ENCODE peak calls at places on chromosome 10, in nine cellular contexts. W is astrocyte of the hippocampus; T is effector CD4-positive, alpha-beta T cell; X is natural killer cell; D is LHCN-M2; V is skeletal muscle cell; G is AG04449; J is IMR-90; E is amygdala. I is an unnamed sample.

GRCh38 chr10:35781643-35782035 is 139.5 kb upstream of the FZD8 start:
- DNase-seq in V (no peak), W (no peak), X (no peak), J (no peak), G (no peak), D (no peak), T (no peak), E (no peak), I (no peak)

GRCh38 chr10:27558612-27559020 is 54.5 kb downstream of the RAB18 start:
- DNase-seq in V (peak; percentile 9), E (no peak), X (no peak), D (peak; percentile 58), W (peak; percentile 57), J (peak; percentile 55), G (peak; percentile 10), T (no peak), I (no peak)

GRCh38 chr10:90020506-90020905 is 319.1 kb downstream of the KIF20B start:
- DNase-seq in T (no peak), V (no peak), E (no peak), W (no peak), X (no peak), G (no peak), D (no peak), J (no peak), I (no peak)

GRCh38 chr10:35643151-35643975 is 1.3 kb upstream of the FZD8 start:
- DNase-seq in J (peak; percentile 66), G (no peak), W (peak; percentile 75), X (peak; percentile 22), V (no peak), E (peak; percentile 33), T (no peak), D (peak; percentile 48), I (no peak)

GRCh38 chr10:127034790-127035189 is 129.6 kb downstream of the DOCK1 start:
- DNase-seq in X (no peak), W (peak; percentile 22), V (no peak), G (no peak), J (no peak), E (no peak), D (no peak), T (no peak), I (peak; percentile 58)

GRCh38 chr10:105017116-105017515 is 376.0 kb downstream of the SORCS3 start:
- DNase-seq in G (no peak), T (no peak), X (no peak), V (peak; percentile 1), W (peak; percentile 57), J (no peak), E (no peak), D (no peak), I (no peak)

GRCh38 chr10:132036153-132036886 is 29.4 kb upstream of the JAKMIP3 start:
- DNase-seq in V (no peak), T (no peak), G (no peak), X (no peak), W (peak; percentile 44), J (no peak), E (no peak), D (peak; percentile 14), I (no peak)

GRCh38 chr10:95964786-95965185 is 57.0 kb downstream of the CC2D2B start:
- DNase-seq in W (no peak), G (no peak), T (no peak), D (no peak), X (no peak), V (no peak), J (no peak), E (no peak), I (no peak)

GRCh38 chr10:79491171-79491835 is 21.0 kb upstream of the EIF5AL1 start:
- DNase-seq in W (no peak), X (no peak), G (no peak), D (no peak), T (no peak), J (no peak), V (no peak), E (no peak), I (peak; percentile 83)

GRCh38 chr10:68154211-68154497 is 44.9 kb downstream of the MYPN start:
- DNase-seq in V (peak; percentile 54), X (no peak), E (no peak), T (no peak), W (peak; percentile 48), D (peak; percentile 92), G (no peak), J (peak; percentile 85), I (no peak)

GRCh38 chr10:16822726-16823360 is 5.6 kb upstream of the RSU1 start:
- DNase-seq in E (no peak), W (no peak), T (no peak), D (no peak), J (no peak), G (no peak), V (no peak), X (no peak), I (no peak)

GRCh38 chr10:86439544-86439943 is 72.9 kb upstream of the GRID1 start:
- DNase-seq in X (no peak), T (no peak), J (peak; percentile 97), G (peak; percentile 86), W (peak; percentile 70), V (peak; percentile 99), D (peak; percentile 90), E (no peak), I (no peak)

GRCh38 chr10:27661511-27662286 is 83.9 kb downstream of the MKX start:
- DNase-seq in G (no peak), X (no peak), T (no peak), E (no peak), W (no peak), V (no peak), J (no peak), D (peak; percentile 61), I (no peak)

GRCh38 chr10:97320480-97321031 is 1.5 kb downstream of the FRAT1 start:
- DNase-seq in X (no peak), W (no peak), E (no peak), V (no peak), J (no peak), G (no peak), T (peak; percentile 7), D (no peak), I (no peak)

GRCh38 chr10:50937230-50937907 is 51.9 kb upstream of the A1CF start:
- DNase-seq in V (peak; percentile 4), J (peak; percentile 61), W (peak; percentile 41), D (peak; percentile 41), E (no peak), X (no peak), T (no peak), G (no peak), I (no peak)

GRCh38 chr10:28980264-28980663 is 302.9 kb downstream of the BAMBI start:
- DNase-seq in E (no peak), J (no peak), X (no peak), D (no peak), T (no peak), G (no peak), V (no peak), W (no peak), I (no peak)

GRCh38 chr10:101029520-101030309 is 1.2 kb downstream of the PDZD7 start:
- DNase-seq in V (no peak), T (no peak), X (no peak), E (no peak), G (no peak), D (no peak), W (no peak), J (no peak), I (no peak)

GRCh38 chr10:62153191-62153590 is 115.5 kb downstream of the RTKN2 start:
- DNase-seq in W (no peak), T (no peak), E (no peak), V (peak; percentile 23), G (peak; percentile 33), J (peak; percentile 85), D (peak; percentile 54), X (no peak), I (no peak)

GRCh38 chr10:97319671-97320479 is 804 bp downstream of the FRAT1 start:
- DNase-seq in G (no peak), V (no peak), W (peak; percentile 61), X (peak; percentile 64), D (peak; percentile 44), J (no peak), T (peak; percentile 49), E (no peak), I (no peak)

GRCh38 chr10:85477979-85478378 is 888.6 kb downstream of the GRID1 start:
- DNase-seq in W (no peak), T (no peak), V (no peak), D (no peak), X (no peak), G (no peak), E (no peak), J (no peak), I (no peak)

GRCh38 chr10:82821043-82821442 is 946.0 kb downstream of the NRG3 start:
- DNase-seq in V (no peak), J (no peak), G (no peak), W (no peak), T (no peak), D (no peak), X (no peak), E (no peak), I (no peak)

GRCh38 chr10:75400163-75400768 is 1.3 kb downstream of the ZNF503 start:
- DNase-seq in X (no peak), G (no peak), E (no peak), D (no peak), V (no peak), J (no peak), W (peak; percentile 66), T (no peak), I (no peak)

GRCh38 chr10:78212786-78213175 is 179.1 kb downstream of the RPS24 start:
- DNase-seq in V (no peak), T (no peak), J (no peak), X (no peak), G (no peak), W (no peak), E (no peak), D (no peak), I (no peak)

GRCh38 chr10:50992972-50993766 is 81.1 kb upstream of the PRKG1 start:
- DNase-seq in E (no peak), T (no peak), W (no peak), J (peak; percentile 88), V (peak; percentile 65), G (peak; percentile 75), X (no peak), D (peak; percentile 73), I (no peak)

GRCh38 chr10:52004342-52004949 is 305.1 kb upstream of the CSTF2T start:
- DNase-seq in X (no peak), E (no peak), J (peak; percentile 67), G (no peak), T (no peak), V (no peak), W (peak; percentile 61), D (peak; percentile 58), I (no peak)

GRCh38 chr10:21832751-21833150 is 170.8 kb downstream of the DNAJC1 start:
- DNase-seq in T (no peak), E (no peak), J (no peak), G (no peak), V (no peak), D (no peak), W (no peak), X (no peak), I (no peak)

GRCh38 chr10:99532687-99533495 is at the start of gene NKX2-3:
- DNase-seq in W (no peak), J (peak; percentile 46), X (no peak), T (no peak), E (no peak), V (no peak), D (peak; percentile 50), G (no peak), I (no peak)

GRCh38 chr10:24208661-24209420 is at the start of gene KIAA1217:
- DNase-seq in W (peak; percentile 65), J (peak; percentile 29), D (peak; percentile 34), G (no peak), E (no peak), T (no peak), V (no peak), X (no peak), I (no peak)

GRCh38 chr10:84665211-84665610 is 336.8 kb downstream of the CCSER2 start:
- DNase-seq in D (no peak), X (no peak), T (no peak), W (no peak), J (no peak), E (no peak), G (no peak), V (no peak), I (no peak)

GRCh38 chr10:98213740-98214139 is 54.3 kb downstream of the LOXL4 start:
- DNase-seq in W (no peak), G (no peak), E (no peak), T (no peak), D (no peak), J (no peak), V (no peak), X (no peak), I (no peak)

GRCh38 chr10:70475661-70476060 is 2.9 kb upstream of the PALD1 start:
- DNase-seq in X (no peak), E (no peak), G (no peak), D (no peak), T (no peak), V (no peak), W (peak; percentile 51), J (peak; percentile 8), I (no peak)

I was measured in vagina.